ENCODE peak calls at places on chromosomes 4 and X, in five cellular contexts. D, T, V, Y and G are unnamed samples.

GRCh38 chr4:159018062-159018629 is 84.7 kb upstream of the RAPGEF2 start:
- DNase-seq in D (no peak), T (no peak), V (peak), Y (peak), G (no peak)

GRCh38 chrX:41449615-41450014 is 2.5 kb downstream of the NYX start:
- DNase-seq in D (peak), T (no peak), V (peak), Y (no peak), G (no peak)

GRCh38 chr4:168572002-168572401 is 75.2 kb downstream of the PALLD start:
- DNase-seq in D (no peak), T (no peak), V (no peak), Y (no peak), G (no peak)

GRCh38 chr4:102564399-102564921 is 63.3 kb downstream of the NFKB1 start:
- DNase-seq in D (peak), T (no peak), V (peak), Y (peak), G (peak)

GRCh38 chrX:74492720-74493201 is 71.5 kb downstream of the SLC16A2 start:
- DNase-seq in D (no peak), T (peak), V (no peak), Y (no peak), G (peak)

GRCh38 chrX:136202889-136203288 is 48.3 kb downstream of the MAP7D3 start:
- DNase-seq in D (peak), T (no peak), V (peak), Y (no peak), G (no peak)

GRCh38 chr4:96380106-96380505 is 540.2 kb downstream of the PDHA2 start:
- DNase-seq in D (no peak), T (no peak), V (no peak), Y (no peak), G (no peak)

GRCh38 chr4:71553605-71554004 is 214.8 kb downstream of the SLC4A4 start:
- DNase-seq in D (peak), T (no peak), V (peak), Y (no peak), G (no peak)

GRCh38 chr4:126915999-126916625 is 716.6 kb upstream of the INTU start:
- DNase-seq in D (no peak), T (no peak), V (no peak), Y (no peak), G (no peak)

DNA sequence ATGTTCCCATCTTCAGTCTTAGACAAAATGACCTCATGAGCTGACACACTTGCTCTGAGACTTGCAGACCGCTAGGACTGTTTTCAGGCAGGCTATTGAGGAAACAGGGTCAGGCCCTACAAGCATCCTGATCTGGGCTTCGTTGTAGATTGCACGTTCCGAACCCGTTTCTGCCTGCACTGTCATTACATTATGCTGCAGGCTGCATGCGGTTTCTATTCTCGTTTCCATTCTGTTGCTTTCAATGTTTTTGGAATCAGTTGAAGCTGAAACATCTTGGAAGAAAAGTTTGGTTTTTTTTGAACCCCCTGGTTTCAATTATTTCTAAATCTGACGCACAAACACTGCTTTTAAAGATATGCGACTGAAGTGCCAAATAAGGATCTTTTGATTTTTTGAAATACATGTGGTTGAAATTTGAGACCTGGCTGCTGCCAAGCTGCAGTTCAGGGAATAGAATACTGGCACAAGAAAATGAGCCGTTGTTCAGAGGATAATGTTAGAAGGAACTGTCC is 716.1 kb upstream of the INTU start:
- DNase-seq in D (peak), T (no peak), V (peak), Y (no peak), G (no peak)
- TF ChIP-seq CTCF in D (peak), T (no peak), V (no peak), Y (no peak), G (no peak)

GRCh38 chr4:107908377-107908776 is 23.0 kb upstream of the CYP2U1 start:
- DNase-seq in D (no peak), T (no peak), V (no peak), Y (no peak), G (no peak)

GRCh38 chr4:107916623-107917022 is 14.7 kb upstream of the CYP2U1 start:
- DNase-seq in D (no peak), T (no peak), V (no peak), Y (no peak), G (no peak)

GRCh38 chr4:107913283-107913899 is 18.0 kb upstream of the CYP2U1 start:
- DNase-seq in D (peak), T (no peak), V (peak), Y (no peak), G (peak)
- TF ChIP-seq CTCF in D (peak), T (peak), V (peak), Y (peak), G (peak)

GRCh38 chr4:20423420-20423819 is 171.7 kb downstream of the SLIT2 start:
- DNase-seq in D (no peak), T (no peak), V (no peak), Y (no peak), G (no peak)
- TF ChIP-seq CTCF in D (no peak), T (no peak), V (no peak), Y (no peak), G (no peak)

GRCh38 chr4:94649381-94650128 is 108.2 kb upstream of the BMPR1B start:
- DNase-seq in D (peak), T (no peak), V (peak), Y (no peak), G (no peak)
- TF ChIP-seq CTCF in D (no peak), T (no peak), V (no peak), Y (no peak), G (no peak)

DNA sequence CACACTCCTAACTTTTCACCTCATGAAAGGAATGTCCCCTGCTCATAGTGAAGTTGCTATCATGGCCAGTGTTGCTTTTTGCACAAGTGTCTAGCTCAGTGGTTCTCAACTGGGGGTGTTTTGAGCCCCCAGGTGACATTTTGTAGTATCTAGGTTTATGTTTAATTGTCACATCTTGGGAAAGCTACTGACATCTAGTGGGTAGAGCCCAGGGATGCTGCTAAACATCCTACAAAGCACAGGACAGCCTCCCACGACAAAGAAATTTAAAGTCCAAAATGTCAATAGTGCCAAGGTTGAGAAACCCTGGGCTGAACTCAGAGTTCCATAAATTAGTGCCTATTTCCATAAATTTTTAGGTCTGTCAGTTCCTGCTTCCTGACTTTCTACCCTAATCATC is 70.7 kb upstream of the HCCS start:
- DNase-seq in D (no peak), T (no peak), V (peak), Y (no peak), G (no peak)
- TF ChIP-seq CTCF in D (no peak), T (no peak), V (no peak), Y (no peak), G (no peak)

DNA sequence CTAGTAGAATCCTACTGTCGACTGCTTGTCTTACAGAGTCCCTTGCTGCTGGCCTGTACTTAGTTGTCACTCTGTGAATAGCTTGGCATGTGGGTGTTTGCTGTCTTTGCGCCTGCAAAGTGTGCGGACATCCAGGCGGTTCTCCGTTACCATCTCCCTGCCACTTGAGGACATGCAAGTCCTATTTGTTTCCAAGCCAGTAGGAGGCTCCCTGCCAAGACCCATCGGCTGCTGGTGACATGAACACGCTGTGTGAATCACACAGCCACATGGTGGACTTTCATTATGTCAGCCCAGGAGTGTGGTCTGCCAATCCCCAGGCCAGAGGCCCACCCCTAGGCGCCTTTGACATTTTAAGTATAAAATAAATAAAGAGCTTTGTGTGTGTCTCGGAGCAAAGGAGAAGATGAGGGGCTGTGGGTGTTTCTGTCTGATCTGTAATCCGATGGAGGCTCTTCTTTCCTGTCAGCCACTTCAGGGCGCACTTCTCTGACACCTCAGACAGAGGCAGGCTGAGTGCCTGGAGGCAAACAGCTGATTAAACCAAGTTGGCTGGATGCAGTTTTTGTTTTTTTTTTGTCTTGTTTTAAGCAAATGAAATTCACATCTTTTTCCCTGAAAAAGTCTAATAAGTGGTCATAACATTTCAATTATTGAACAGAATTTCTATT is 51.5 kb downstream of the ALPK1 start:
- DNase-seq in D (peak), T (peak), V (peak), Y (no peak), G (no peak)
- TF ChIP-seq CTCF in D (peak), T (no peak), V (peak), Y (no peak), G (no peak)

GRCh38 chrX:118325453-118325852 is 20.5 kb upstream of the WDR44 start:
- DNase-seq in D (no peak), T (no peak), V (peak), Y (no peak), G (no peak)
- TF ChIP-seq CTCF in D (peak), T (no peak), V (peak), Y (peak), G (no peak)

GRCh38 chr4:3830774-3831528 is 64.8 kb downstream of the ADRA2C start:
- DNase-seq in D (no peak), T (no peak), V (no peak), Y (no peak), G (no peak)
- TF ChIP-seq CTCF in D (no peak), T (no peak), V (no peak), Y (no peak), G (no peak)

DNA sequence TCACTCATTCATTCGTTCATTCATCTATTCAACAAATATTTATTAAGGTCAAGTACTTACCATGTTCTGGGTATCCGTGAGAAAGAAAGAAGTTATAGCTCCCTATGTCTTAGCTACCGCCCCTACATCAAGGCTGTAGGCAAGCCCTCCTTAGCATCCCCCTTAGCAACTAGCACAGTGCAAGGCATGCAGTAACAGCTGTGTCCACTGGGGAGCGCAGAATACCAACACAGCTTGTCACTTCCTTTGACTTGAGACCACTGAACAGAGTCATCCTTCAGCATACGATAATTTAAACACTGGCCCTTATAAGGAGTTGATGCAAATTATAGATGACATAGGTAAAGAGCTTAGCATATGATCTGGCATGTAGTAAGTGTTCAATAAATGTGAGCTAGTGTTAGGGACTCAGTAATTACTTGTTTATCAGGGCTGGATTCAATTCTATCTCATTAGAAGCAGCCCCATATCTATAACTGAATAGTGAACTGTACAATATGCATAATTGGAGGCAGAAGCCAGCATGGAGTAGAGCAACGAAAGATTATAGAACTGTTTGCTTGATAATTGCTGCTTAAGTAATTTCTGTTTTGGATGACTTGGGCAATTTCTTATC is 8.7 kb downstream of the KIAA1210 start:
- DNase-seq in D (peak), T (peak), V (peak), Y (peak), G (peak)
- TF ChIP-seq CTCF in D (peak), T (peak), V (peak), Y (peak), G (peak)